ENCODE peak calls at places on chromosomes 5 and 9, in seven cellular contexts. Q is stimulated activated CD4-positive, alpha-beta T cell treated with anti-CD3 and anti-CD28 coated beads, TNF-alpha, amount 100 ng/mL, for 24 hours; C is activated T-helper 1 cell treated with Interleukin-2 at 50 U/mL for 16 hours; D is A172; M is fibroblast of pulmonary artery; Z is HFF-Myc; R is amniotic stem cell. V is an unnamed sample.

GRCh38 chr9:114968710-114969109 is 38.3 kb upstream of the TNFSF8 start:
- DNase-seq in Q (no peak), C (no peak), D (peak), M (peak), Z (no peak), R (no peak), V (no peak)

GRCh38 chr5:96745844-96746531 is 61.8 kb downstream of the ERAP1 start:
- DNase-seq in Q (no peak), C (no peak), D (no peak), M (peak), Z (peak), R (no peak), V (no peak)

GRCh38 chr5:164002214-164002613 is 496.8 kb downstream of the MAT2B start:
- DNase-seq in Q (no peak), C (no peak), D (no peak), M (no peak), Z (no peak), R (no peak), V (no peak)

GRCh38 chr5:159601216-159601615 is 270.9 kb upstream of the IL12B start:
- DNase-seq in Q (no peak), C (no peak), D (no peak), M (no peak), Z (no peak), R (no peak), V (no peak)

GRCh38 chr5:149429839-149430721 is 51.0 kb upstream of the IL17B start:
- DNase-seq in Q (no peak), C (no peak), D (peak), M (peak), Z (no peak), R (no peak), V (peak)

GRCh38 chr9:87973791-87974292 is 491 bp downstream of the CDK20 start:
- DNase-seq in Q (no peak), C (no peak), D (no peak), M (no peak), Z (no peak), R (no peak), V (no peak)

GRCh38 chr5:171629221-171630005 is 156.2 kb upstream of the SMIM23 start:
- DNase-seq in Q (no peak), C (no peak), D (no peak), M (peak), Z (no peak), R (no peak), V (no peak)

GRCh38 chr9:16976427-16976826 is 106.0 kb upstream of the BNC2 start:
- DNase-seq in Q (no peak), C (no peak), D (no peak), M (no peak), Z (no peak), R (no peak), V (no peak)

GRCh38 chr9:93612052-93612795 is 35.8 kb downstream of the PHF2 start:
- DNase-seq in Q (no peak), C (no peak), D (no peak), M (no peak), Z (no peak), R (no peak), V (no peak)

GRCh38 chr5:38023799-38024198 is 184.0 kb upstream of the GDNF start:
- DNase-seq in Q (no peak), C (no peak), D (no peak), M (no peak), Z (no peak), R (no peak), V (no peak)

GRCh38 chr9:127522727-127523126 is 71.4 kb downstream of the LRSAM1 start:
- DNase-seq in Q (no peak), C (no peak), D (peak), M (no peak), Z (no peak), R (no peak), V (no peak)

GRCh38 chr9:90642570-90643539 is at the start of gene DIRAS2:
- DNase-seq in Q (no peak), C (no peak), D (peak), M (peak), Z (peak), R (peak), V (peak)

GRCh38 chr5:130762031-130762430 is 403.0 kb downstream of the HINT1 start:
- DNase-seq in Q (no peak), C (no peak), D (no peak), M (peak), Z (no peak), R (no peak), V (no peak)

GRCh38 chr9:87193151-87193550 is 245.8 kb upstream of the GAS1 start:
- DNase-seq in Q (no peak), C (no peak), D (no peak), M (no peak), Z (no peak), R (no peak), V (no peak)

GRCh38 chr5:14406554-14406849 is 175.1 kb upstream of the OTULINL start:
- DNase-seq in Q (no peak), C (no peak), D (peak), M (peak), Z (no peak), R (peak), V (peak)

GRCh38 chr5:109740329-109740728 is 50.6 kb downstream of the MAN2A1 start:
- DNase-seq in Q (no peak), C (no peak), D (peak), M (no peak), Z (no peak), R (no peak), V (no peak)

GRCh38 chr9:135075234-135076142 is 12.0 kb upstream of the OLFM1 start:
- DNase-seq in Q (no peak), C (no peak), D (peak), M (no peak), Z (no peak), R (no peak), V (no peak)

GRCh38 chr5:156414381-156414780 is 87.4 kb downstream of the SGCD start:
- DNase-seq in Q (no peak), C (no peak), D (no peak), M (no peak), Z (no peak), R (no peak), V (no peak)

GRCh38 chr9:108813951-108814601 is 41.7 kb downstream of the ACTL7B start:
- DNase-seq in Q (no peak), C (no peak), D (peak), M (peak), Z (peak), R (peak), V (peak)

GRCh38 chr9:98091735-98092632 is 27.0 kb downstream of the TRIM14 start:
- DNase-seq in Q (no peak), C (no peak), D (peak), M (peak), Z (no peak), R (no peak), V (no peak)

GRCh38 chr5:18264126-18264882 is 630.0 kb downstream of the TAF11L14 start:
- DNase-seq in Q (no peak), C (no peak), D (no peak), M (no peak), Z (no peak), R (no peak), V (no peak)